ENCODE peak calls at places on chromosomes 6 and 20, in nine cellular contexts. One of them, this sample, is unnamed.

GRCh38 chr20:16613954-16614353 is 40.7 kb upstream of the KIF16B start:
- DNase-seq in RWPE1: no peak
- DNase-seq in astrocyte of the spinal cord: no peak
- DNase-seq in right cardiac atrium: no peak
- DNase-seq in GM04503: no peak
- DNase-seq in mucosa of gallbladder: no peak
- DNase-seq in NCI-H2029 treated with DMSO at 0.1 percent for 48 hours: no peak
- DNase-seq in brain microvascular endothelial cell: no peak
- DNase-seq in body of pancreas: no peak
- DNase-seq in this sample: no peak

GRCh38 chr6:157376706-157377230 is 4.2 kb upstream of the ZDHHC14 start:
- DNase-seq in body of pancreas: no peak
- DNase-seq in mucosa of gallbladder: no peak
- DNase-seq in NCI-H2029 treated with DMSO at 0.1 percent for 48 hours: peak; percentile 68
- DNase-seq in right cardiac atrium: no peak
- DNase-seq in astrocyte of the spinal cord: peak; percentile 10
- DNase-seq in brain microvascular endothelial cell: no peak
- DNase-seq in RWPE1: no peak
- DNase-seq in GM04503: no peak
- DNase-seq in this sample: no peak

GRCh38 chr20:33099842-33100538 is 20.5 kb downstream of the BPIFB4 start:
- DNase-seq in brain microvascular endothelial cell: no peak
- DNase-seq in astrocyte of the spinal cord: no peak
- DNase-seq in body of pancreas: no peak
- DNase-seq in mucosa of gallbladder: no peak
- DNase-seq in NCI-H2029 treated with DMSO at 0.1 percent for 48 hours: no peak
- DNase-seq in RWPE1: peak; percentile 64
- DNase-seq in GM04503: no peak
- DNase-seq in right cardiac atrium: peak; percentile 90
- DNase-seq in this sample: no peak

GRCh38 chr6:136766274-136766673 is 26.0 kb downstream of the MAP3K5 start:
- DNase-seq in astrocyte of the spinal cord: no peak
- DNase-seq in NCI-H2029 treated with DMSO at 0.1 percent for 48 hours: no peak
- DNase-seq in RWPE1: no peak
- DNase-seq in GM04503: no peak
- DNase-seq in mucosa of gallbladder: no peak
- DNase-seq in right cardiac atrium: no peak
- DNase-seq in brain microvascular endothelial cell: no peak
- DNase-seq in body of pancreas: no peak
- DNase-seq in this sample: no peak

GRCh38 chr20:42378826-42379225 is 760.6 kb upstream of the CHD6 start:
- DNase-seq in GM04503: no peak
- DNase-seq in mucosa of gallbladder: no peak
- DNase-seq in right cardiac atrium: no peak
- DNase-seq in brain microvascular endothelial cell: no peak
- DNase-seq in NCI-H2029 treated with DMSO at 0.1 percent for 48 hours: no peak
- DNase-seq in RWPE1: no peak
- DNase-seq in astrocyte of the spinal cord: no peak
- DNase-seq in body of pancreas: no peak
- DNase-seq in this sample: no peak

GRCh38 chr6:51268666-51269065 is 450.0 kb downstream of the TFAP2B start:
- DNase-seq in mucosa of gallbladder: no peak
- DNase-seq in NCI-H2029 treated with DMSO at 0.1 percent for 48 hours: no peak
- DNase-seq in GM04503: no peak
- DNase-seq in RWPE1: no peak
- DNase-seq in right cardiac atrium: no peak
- DNase-seq in brain microvascular endothelial cell: no peak
- DNase-seq in body of pancreas: no peak
- DNase-seq in astrocyte of the spinal cord: no peak
- DNase-seq in this sample: no peak

GRCh38 chr6:79946773-79947190 is 571 bp downstream of the ELOVL4 start:
- DNase-seq in RWPE1: peak; percentile 34
- DNase-seq in right cardiac atrium: no peak
- DNase-seq in brain microvascular endothelial cell: peak; percentile 38
- DNase-seq in body of pancreas: no peak
- DNase-seq in mucosa of gallbladder: no peak
- DNase-seq in GM04503: no peak
- DNase-seq in NCI-H2029 treated with DMSO at 0.1 percent for 48 hours: no peak
- DNase-seq in astrocyte of the spinal cord: peak; percentile 26
- DNase-seq in this sample: peak; percentile 67

GRCh38 chr6:16670617-16671051 is 90.6 kb downstream of the ATXN1 start:
- DNase-seq in body of pancreas: no peak
- DNase-seq in NCI-H2029 treated with DMSO at 0.1 percent for 48 hours: no peak
- DNase-seq in RWPE1: no peak
- DNase-seq in astrocyte of the spinal cord: no peak
- DNase-seq in GM04503: no peak
- DNase-seq in mucosa of gallbladder: no peak
- DNase-seq in brain microvascular endothelial cell: no peak
- DNase-seq in right cardiac atrium: no peak
- DNase-seq in this sample: no peak

GRCh38 chr6:30826961-30827342 is 57.4 kb upstream of the DDR1 start:
- DNase-seq in body of pancreas: no peak
- DNase-seq in mucosa of gallbladder: no peak
- DNase-seq in brain microvascular endothelial cell: no peak
- DNase-seq in GM04503: no peak
- DNase-seq in astrocyte of the spinal cord: no peak
- DNase-seq in right cardiac atrium: no peak
- DNase-seq in RWPE1: peak; percentile 55
- DNase-seq in NCI-H2029 treated with DMSO at 0.1 percent for 48 hours: no peak
- DNase-seq in this sample: no peak

GRCh38 chr20:44963325-44964215 is 2.7 kb upstream of the STK4 start:
- DNase-seq in GM04503: no peak
- DNase-seq in body of pancreas: no peak
- DNase-seq in NCI-H2029 treated with DMSO at 0.1 percent for 48 hours: no peak
- DNase-seq in right cardiac atrium: no peak
- DNase-seq in RWPE1: no peak
- DNase-seq in astrocyte of the spinal cord: no peak
- DNase-seq in mucosa of gallbladder: no peak
- DNase-seq in brain microvascular endothelial cell: no peak
- DNase-seq in this sample: no peak

GRCh38 chr6:163710552-163710951 is 296.0 kb downstream of the QKI start:
- DNase-seq in body of pancreas: no peak
- DNase-seq in astrocyte of the spinal cord: no peak
- DNase-seq in right cardiac atrium: peak; percentile 75
- DNase-seq in GM04503: no peak
- DNase-seq in NCI-H2029 treated with DMSO at 0.1 percent for 48 hours: no peak
- DNase-seq in brain microvascular endothelial cell: no peak
- DNase-seq in mucosa of gallbladder: no peak
- DNase-seq in RWPE1: no peak
- DNase-seq in this sample: no peak

GRCh38 chr6:4370066-4370465 is 234.7 kb upstream of the ECI2 start:
- DNase-seq in astrocyte of the spinal cord: peak; percentile 94
- DNase-seq in mucosa of gallbladder: no peak
- DNase-seq in RWPE1: peak; percentile 84
- DNase-seq in NCI-H2029 treated with DMSO at 0.1 percent for 48 hours: no peak
- DNase-seq in right cardiac atrium: no peak
- DNase-seq in brain microvascular endothelial cell: peak; percentile 89
- DNase-seq in body of pancreas: no peak
- DNase-seq in GM04503: peak; percentile 75
- DNase-seq in this sample: peak; percentile 81

GRCh38 chr6:150599199-150600002 is at the start of gene PLEKHG1:
- DNase-seq in RWPE1: peak; percentile 68
- DNase-seq in GM04503: no peak
- DNase-seq in astrocyte of the spinal cord: peak; percentile 50
- DNase-seq in mucosa of gallbladder: peak; percentile 78
- DNase-seq in NCI-H2029 treated with DMSO at 0.1 percent for 48 hours: no peak
- DNase-seq in brain microvascular endothelial cell: peak; percentile 9
- DNase-seq in body of pancreas: peak; percentile 53
- DNase-seq in right cardiac atrium: peak; percentile 93
- DNase-seq in this sample: peak; percentile 91

GRCh38 chr6:46329568-46329967 is 158.8 kb upstream of the ENPP5 start:
- DNase-seq in body of pancreas: no peak
- DNase-seq in astrocyte of the spinal cord: peak; percentile 38
- DNase-seq in right cardiac atrium: peak; percentile 49
- DNase-seq in mucosa of gallbladder: no peak
- DNase-seq in NCI-H2029 treated with DMSO at 0.1 percent for 48 hours: peak; percentile 69
- DNase-seq in RWPE1: no peak
- DNase-seq in brain microvascular endothelial cell: no peak
- DNase-seq in GM04503: no peak
- DNase-seq in this sample: peak; percentile 75

GRCh38 chr20:35568645-35569044 is 26.8 kb downstream of the ERGIC3 start:
- DNase-seq in RWPE1: peak; percentile 64
- DNase-seq in right cardiac atrium: no peak
- DNase-seq in GM04503: no peak
- DNase-seq in mucosa of gallbladder: no peak
- DNase-seq in body of pancreas: peak; percentile 22
- DNase-seq in brain microvascular endothelial cell: no peak
- DNase-seq in NCI-H2029 treated with DMSO at 0.1 percent for 48 hours: no peak
- DNase-seq in astrocyte of the spinal cord: no peak
- DNase-seq in this sample: no peak

GRCh38 chr20:61322151-61322860 is 70.2 kb downstream of the CDH4 start:
- DNase-seq in NCI-H2029 treated with DMSO at 0.1 percent for 48 hours: no peak
- DNase-seq in mucosa of gallbladder: no peak
- DNase-seq in body of pancreas: no peak
- DNase-seq in RWPE1: no peak
- DNase-seq in astrocyte of the spinal cord: no peak
- DNase-seq in right cardiac atrium: no peak
- DNase-seq in brain microvascular endothelial cell: no peak
- DNase-seq in GM04503: no peak
- DNase-seq in this sample: no peak

GRCh38 chr6:169997187-169997929 is 245.9 kb downstream of the ERMARD start:
- DNase-seq in RWPE1: no peak
- DNase-seq in brain microvascular endothelial cell: no peak
- DNase-seq in mucosa of gallbladder: no peak
- DNase-seq in right cardiac atrium: no peak
- DNase-seq in NCI-H2029 treated with DMSO at 0.1 percent for 48 hours: no peak
- DNase-seq in astrocyte of the spinal cord: no peak
- DNase-seq in GM04503: no peak
- DNase-seq in body of pancreas: no peak
- DNase-seq in this sample: no peak

GRCh38 chr6:56841751-56842150 is 113.2 kb upstream of the BEND6 start:
- DNase-seq in GM04503: no peak
- DNase-seq in astrocyte of the spinal cord: no peak
- DNase-seq in mucosa of gallbladder: no peak
- DNase-seq in body of pancreas: no peak
- DNase-seq in RWPE1: no peak
- DNase-seq in NCI-H2029 treated with DMSO at 0.1 percent for 48 hours: no peak
- DNase-seq in right cardiac atrium: no peak
- DNase-seq in brain microvascular endothelial cell: no peak
- DNase-seq in this sample: no peak

GRCh38 chr6:157921685-157922367 is 59.8 kb upstream of the SYNJ2 start:
- DNase-seq in astrocyte of the spinal cord: peak; percentile 39
- DNase-seq in brain microvascular endothelial cell: no peak
- DNase-seq in GM04503: peak; percentile 80
- DNase-seq in NCI-H2029 treated with DMSO at 0.1 percent for 48 hours: no peak
- DNase-seq in RWPE1: no peak
- DNase-seq in right cardiac atrium: peak; percentile 60
- DNase-seq in body of pancreas: no peak
- DNase-seq in mucosa of gallbladder: no peak
- DNase-seq in this sample: no peak

GRCh38 chr20:40563296-40563950 is 125.6 kb downstream of the MAFB start:
- DNase-seq in brain microvascular endothelial cell: peak; percentile 22
- DNase-seq in right cardiac atrium: peak; percentile 80
- DNase-seq in body of pancreas: no peak
- DNase-seq in astrocyte of the spinal cord: peak; percentile 48
- DNase-seq in GM04503: no peak
- DNase-seq in NCI-H2029 treated with DMSO at 0.1 percent for 48 hours: no peak
- DNase-seq in RWPE1: peak; percentile 98
- DNase-seq in mucosa of gallbladder: peak; percentile 88
- DNase-seq in this sample: peak; percentile 43

GRCh38 chr6:55445648-55446204 is 118.5 kb downstream of the GFRAL start:
- DNase-seq in RWPE1: peak; percentile 16
- DNase-seq in mucosa of gallbladder: no peak
- DNase-seq in GM04503: no peak
- DNase-seq in NCI-H2029 treated with DMSO at 0.1 percent for 48 hours: no peak
- DNase-seq in right cardiac atrium: no peak
- DNase-seq in body of pancreas: no peak
- DNase-seq in brain microvascular endothelial cell: peak; percentile 18
- DNase-seq in astrocyte of the spinal cord: peak; percentile 60
- DNase-seq in this sample: peak; percentile 49

GRCh38 chr6:8574749-8575468 is 139.6 kb upstream of the SLC35B3 start:
- DNase-seq in body of pancreas: no peak
- DNase-seq in astrocyte of the spinal cord: no peak
- DNase-seq in right cardiac atrium: no peak
- DNase-seq in brain microvascular endothelial cell: no peak
- DNase-seq in GM04503: no peak
- DNase-seq in NCI-H2029 treated with DMSO at 0.1 percent for 48 hours: no peak
- DNase-seq in mucosa of gallbladder: no peak
- DNase-seq in RWPE1: no peak
- DNase-seq in this sample: no peak

GRCh38 chr20:20491110-20491783 is 123.3 kb downstream of the INSM1 start:
- DNase-seq in body of pancreas: no peak
- DNase-seq in NCI-H2029 treated with DMSO at 0.1 percent for 48 hours: no peak
- DNase-seq in right cardiac atrium: no peak
- DNase-seq in GM04503: peak; percentile 9
- DNase-seq in mucosa of gallbladder: no peak
- DNase-seq in astrocyte of the spinal cord: peak; percentile 64
- DNase-seq in brain microvascular endothelial cell: no peak
- DNase-seq in RWPE1: no peak
- DNase-seq in this sample: peak; percentile 75

GRCh38 chr20:17651761-17652388 is 30.2 kb downstream of the RRBP1 start:
- DNase-seq in right cardiac atrium: peak; percentile 22
- DNase-seq in GM04503: no peak
- DNase-seq in mucosa of gallbladder: no peak
- DNase-seq in RWPE1: peak; percentile 19
- DNase-seq in body of pancreas: no peak
- DNase-seq in brain microvascular endothelial cell: no peak
- DNase-seq in NCI-H2029 treated with DMSO at 0.1 percent for 48 hours: peak; percentile 8
- DNase-seq in astrocyte of the spinal cord: no peak
- DNase-seq in this sample: no peak

GRCh38 chr20:52924411-52925271 is 47.5 kb upstream of the TSHZ2 start:
- DNase-seq in GM04503: no peak
- DNase-seq in RWPE1: no peak
- DNase-seq in astrocyte of the spinal cord: no peak
- DNase-seq in body of pancreas: no peak
- DNase-seq in brain microvascular endothelial cell: no peak
- DNase-seq in NCI-H2029 treated with DMSO at 0.1 percent for 48 hours: no peak
- DNase-seq in right cardiac atrium: no peak
- DNase-seq in mucosa of gallbladder: no peak
- DNase-seq in this sample: no peak

GRCh38 chr6:169950558-169950957 is 199.1 kb downstream of the ERMARD start:
- DNase-seq in NCI-H2029 treated with DMSO at 0.1 percent for 48 hours: no peak
- DNase-seq in GM04503: no peak
- DNase-seq in astrocyte of the spinal cord: no peak
- DNase-seq in RWPE1: peak; percentile 12
- DNase-seq in body of pancreas: peak; percentile 43
- DNase-seq in brain microvascular endothelial cell: no peak
- DNase-seq in mucosa of gallbladder: peak; percentile 32
- DNase-seq in right cardiac atrium: no peak
- DNase-seq in this sample: peak; percentile 11

GRCh38 chr6:158972241-158973233 is 27.5 kb downstream of the RSPH3 start:
- DNase-seq in body of pancreas: no peak
- DNase-seq in RWPE1: peak; percentile 53
- DNase-seq in right cardiac atrium: no peak
- DNase-seq in mucosa of gallbladder: no peak
- DNase-seq in GM04503: peak; percentile 16
- DNase-seq in NCI-H2029 treated with DMSO at 0.1 percent for 48 hours: peak; percentile 70
- DNase-seq in brain microvascular endothelial cell: peak; percentile 25
- DNase-seq in astrocyte of the spinal cord: peak; percentile 70
- DNase-seq in this sample: peak; percentile 71

GRCh38 chr6:34190504-34191122 is 44.7 kb upstream of the GRM4 start:
- DNase-seq in RWPE1: no peak
- DNase-seq in body of pancreas: no peak
- DNase-seq in right cardiac atrium: no peak
- DNase-seq in mucosa of gallbladder: no peak
- DNase-seq in NCI-H2029 treated with DMSO at 0.1 percent for 48 hours: no peak
- DNase-seq in astrocyte of the spinal cord: no peak
- DNase-seq in brain microvascular endothelial cell: no peak
- DNase-seq in GM04503: no peak
- DNase-seq in this sample: no peak

GRCh38 chr20:16236589-16237241 is 336.5 kb downstream of the KIF16B start:
- DNase-seq in mucosa of gallbladder: no peak
- DNase-seq in GM04503: no peak
- DNase-seq in RWPE1: no peak
- DNase-seq in NCI-H2029 treated with DMSO at 0.1 percent for 48 hours: no peak
- DNase-seq in right cardiac atrium: no peak
- DNase-seq in body of pancreas: no peak
- DNase-seq in astrocyte of the spinal cord: no peak
- DNase-seq in brain microvascular endothelial cell: no peak
- DNase-seq in this sample: no peak

GRCh38 chr20:62358171-62358719 is 8.9 kb downstream of the LAMA5 start:
- DNase-seq in GM04503: no peak
- DNase-seq in mucosa of gallbladder: no peak
- DNase-seq in RWPE1: no peak
- DNase-seq in brain microvascular endothelial cell: no peak
- DNase-seq in astrocyte of the spinal cord: no peak
- DNase-seq in body of pancreas: no peak
- DNase-seq in NCI-H2029 treated with DMSO at 0.1 percent for 48 hours: no peak
- DNase-seq in right cardiac atrium: peak; percentile 78
- DNase-seq in this sample: no peak

GRCh38 chr20:56400001-56400640 is 7.7 kb downstream of the CSTF1 start:
- DNase-seq in mucosa of gallbladder: peak; percentile 63
- DNase-seq in brain microvascular endothelial cell: peak; percentile 77
- DNase-seq in astrocyte of the spinal cord: peak; percentile 80
- DNase-seq in NCI-H2029 treated with DMSO at 0.1 percent for 48 hours: peak; percentile 1
- DNase-seq in RWPE1: peak; percentile 58
- DNase-seq in body of pancreas: peak; percentile 47
- DNase-seq in GM04503: no peak
- DNase-seq in right cardiac atrium: no peak
- DNase-seq in this sample: peak; percentile 84

This sample was measured in astrocyte of the hippocampus.